ENCODE peak calls at places on chromosomes 4 and X, in eight cellular contexts. M is K562, A is thoracic aorta, U is tibial nerve, C is pancreas, P is endodermal cell, X is cardiac muscle cell, W is lower lobe of right lung. E is an unnamed sample. For H3K4me1, the result is how much of the 10 kb centered on the place peaks cover.

GRCh38 chrX:16148896-16149295 is 18.4 kb upstream of the MAGEB17 start:
- DNase-seq in A (no peak), P (peak), M (no peak), W (no peak), X (no peak), U (no peak), C (no peak), E (no peak)

GRCh38 chrX:139801397-139801813 is 93.4 kb upstream of the MCF2 start:
- DNase-seq in X (no peak), C (no peak), W (no peak), P (no peak), A (no peak), U (no peak), M (no peak), E (no peak)

GRCh38 chrX:155966876-155967275 is 30.6 kb upstream of the IL9R start:
- DNase-seq in U (no peak), W (no peak), C (no peak), P (peak), X (peak), M (peak), A (no peak), E (no peak)

GRCh38 chr4:1991087-1991486 is 17.7 kb downstream of the NELFA start:
- DNase-seq in C (no peak), U (no peak), W (no peak), X (no peak), P (no peak), M (no peak), A (no peak), E (no peak)

GRCh38 chr4:118282692-118283091 is 70.1 kb downstream of the PRSS12 start:
- DNase-seq in W (no peak), U (no peak), X (no peak), M (no peak), A (no peak), C (no peak), P (peak), E (no peak)

GRCh38 chr4:83114576-83114975 is at the start of gene PLAC8:
- DNase-seq in A (no peak), W (no peak), X (no peak), U (no peak), M (no peak), P (no peak), C (no peak), E (no peak)

GRCh38 chr4:55768291-55768690 is 51.3 kb upstream of the EXOC1L start:
- DNase-seq in U (no peak), A (no peak), P (peak), C (no peak), W (no peak), X (no peak), M (peak), E (no peak)

GRCh38 chr4:126318376-126318775 is 1003.6 kb downstream of the FAT4 start:
- DNase-seq in M (no peak), A (no peak), P (no peak), W (no peak), U (no peak), X (no peak), C (no peak), E (no peak)

GRCh38 chrX:12779534-12779933 is 11.7 kb upstream of the PRPS2 start:
- DNase-seq in X (no peak), P (no peak), A (no peak), C (no peak), M (no peak), U (no peak), W (no peak), E (no peak)

GRCh38 chr4:73585345-73585744 is 34.9 kb downstream of the RASSF6 start:
- DNase-seq in M (no peak), W (no peak), P (no peak), A (no peak), U (no peak), X (no peak), C (no peak), E (no peak)

GRCh38 chrX:34546366-34546765 is 110.7 kb downstream of the TMEM47 start:
- DNase-seq in A (no peak), W (no peak), X (no peak), P (no peak), M (no peak), C (no peak), U (no peak), E (no peak)

GRCh38 chrX:103565752-103566151 is 19.6 kb upstream of the TCEAL4 start:
- DNase-seq in P (no peak), U (no peak), C (no peak), W (no peak), M (no peak), X (no peak), A (no peak), E (no peak)

GRCh38 chrX:71577682-71578081 is 555 bp upstream of the GCNA start:
- DNase-seq in M (peak), C (no peak), W (no peak), X (no peak), A (no peak), P (no peak), U (no peak), E (no peak)

GRCh38 chr4:141155586-141155985 is 22.3 kb upstream of the RNF150 start:
- DNase-seq in X (no peak), U (no peak), C (no peak), M (no peak), P (no peak), A (no peak), W (no peak), E (no peak)

GRCh38 chrX:30893206-30893605 is 4.2 kb upstream of the TAB3 start:
- DNase-seq in A (no peak), P (no peak), M (no peak), U (no peak), W (no peak), X (no peak), C (no peak), E (no peak)

GRCh38 chrX:19990225-19990518 is 689 bp downstream of the BCLAF3 start:
- DNase-seq in W (no peak), X (no peak), C (no peak), U (no peak), M (no peak), A (no peak), P (no peak), E (no peak)

GRCh38 chr4:121034010-121034409 is 38.3 kb downstream of the NDNF start:
- DNase-seq in M (no peak), C (no peak), P (no peak), W (no peak), A (no peak), U (no peak), X (no peak), E (no peak)

GRCh38 chr4:68180858-68181531 is 51.3 kb upstream of the TMPRSS11F start:
- DNase-seq in M (no peak), A (no peak), C (no peak), P (no peak), W (no peak), X (no peak), U (no peak), E (no peak)

GRCh38 chr4:139988863-139989765 is 164.9 kb downstream of the MAML3 start:
- DNase-seq in U (no peak), M (no peak), C (no peak), W (no peak), X (peak), A (peak), P (peak), E (no peak)

GRCh38 chr4:186342582-186342981 is 76.6 kb downstream of the F11 start:
- DNase-seq in X (no peak), W (no peak), U (no peak), M (no peak), P (no peak), C (no peak), A (no peak), E (no peak)

GRCh38 chr4:113666386-113667114 is 95.0 kb downstream of the CAMK2D start:
- DNase-seq in U (no peak), M (no peak), X (peak), C (no peak), P (no peak), W (no peak), A (no peak), E (no peak)

GRCh38 chrX:5681159-5681558 is 547.5 kb downstream of the NLGN4X start:
- DNase-seq in C (no peak), X (no peak), A (no peak), W (no peak), P (no peak), U (no peak), M (peak), E (no peak)

GRCh38 chrX:130086414-130087207 is 23.7 kb downstream of the ELF4 start:
- DNase-seq in A (no peak), X (no peak), W (peak), P (no peak), C (no peak), M (no peak), U (no peak), E (no peak)

GRCh38 chr4:79232555-79232954 is 93.3 kb downstream of the NAA11 start:
- DNase-seq in A (no peak), U (no peak), M (no peak), X (no peak), P (no peak), C (no peak), W (no peak), E (no peak)

GRCh38 chr4:37675587-37676290 is 10.4 kb downstream of the RELL1 start:
- DNase-seq in M (no peak), X (no peak), W (no peak), P (no peak), U (no peak), A (no peak), C (no peak), E (no peak)

DNA sequence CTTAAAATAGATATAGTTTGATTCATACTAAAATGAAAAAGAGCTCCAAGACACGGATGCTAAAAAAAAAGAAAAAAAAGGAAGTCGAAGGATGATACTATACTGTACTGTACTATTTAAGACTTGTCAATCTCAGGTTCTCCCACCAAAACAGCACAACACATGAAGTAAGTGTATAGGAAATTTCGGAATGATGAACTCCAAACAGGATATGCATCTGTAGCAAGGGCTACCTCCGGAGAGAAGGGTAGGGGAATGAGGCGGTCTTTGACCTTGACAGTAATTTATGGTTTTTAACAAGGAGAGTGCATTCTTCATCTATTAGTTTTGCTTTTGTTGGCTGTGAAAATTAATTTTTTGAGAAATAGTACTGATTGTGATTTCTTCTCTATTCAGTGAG is 541 bp upstream of the FIP1L1 start:
- DNase-seq in P (no peak), C (no peak), X (no peak), U (no peak), W (no peak), A (no peak), M (no peak), E (no peak)
- H3K27ac ChIP-seq in P (no peak), C (peak), X (no peak), U (peak), W (peak), A (peak), M (peak), E (peak)

DNA sequence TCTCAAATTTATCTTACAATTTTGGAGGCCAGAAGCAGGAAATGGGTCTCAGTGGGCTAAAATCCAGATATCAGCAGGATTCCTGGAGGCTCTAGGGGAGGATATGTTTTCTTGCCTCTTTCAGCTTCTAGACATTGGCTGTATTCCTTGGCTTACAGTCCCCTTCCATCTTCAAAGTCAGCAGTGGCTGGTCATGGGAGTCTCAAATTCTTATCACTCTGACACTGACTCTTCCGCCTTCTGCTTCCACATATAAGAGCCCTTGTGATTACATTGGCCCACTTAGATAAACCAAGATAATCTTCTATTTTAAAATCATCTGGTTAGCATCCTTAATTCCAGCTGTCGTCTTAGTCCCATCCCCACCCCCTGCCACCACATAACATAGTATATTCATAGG is 113.0 kb downstream of the PCDH7 start:
- DNase-seq in X (peak), M (no peak), P (no peak), C (no peak), U (no peak), A (no peak), W (no peak), E (no peak)
- H3K4me1 ChIP-seq in X (half or more), M (under half), P (under half), C (under half), U (under half), A (half or more), W (under half), E (under half)

GRCh38 chrX:9983463-9983862 is 16.3 kb downstream of the CLDN34 start:
- DNase-seq in A (no peak), W (no peak), P (no peak), X (no peak), U (no peak), C (no peak), M (no peak), E (no peak)
- H3K27ac ChIP-seq in A (no peak), W (no peak), P (no peak), X (no peak), U (no peak), C (no peak), M (no peak), E (no peak)

GRCh38 chrX:46543441-46543840 is 1.8 kb downstream of the ZNF674 start:
- DNase-seq in C (no peak), P (no peak), W (no peak), M (no peak), X (no peak), U (no peak), A (no peak), E (no peak)
- H3K4me1 ChIP-seq in C (under half), P (under half), W (under half), M (under half), X (under half), U (under half), A (under half), E (under half)

E was measured in psoas muscle.